ENCODE peak calls at places on chromosomes 1 and 21, in five cellular contexts. One of them, this sample, is unnamed.

GRCh38 chr1:31640964-31641363 is 3.7 kb downstream of the PEF1 start:
- DNase-seq in right atrium auricular region: no peak
- DNase-seq in GM20000: no peak
- DNase-seq in hepatocyte: no peak
- DNase-seq in AG10803: no peak
- DNase-seq in this sample: no peak

GRCh38 chr1:187261637-187262036 is 432.9 kb downstream of the PLA2G4A start:
- DNase-seq in right atrium auricular region: no peak
- DNase-seq in GM20000: no peak
- DNase-seq in hepatocyte: no peak
- DNase-seq in AG10803: no peak
- DNase-seq in this sample: no peak

GRCh38 chr1:5637171-5637570 is 355.1 kb downstream of the NPHP4 start:
- DNase-seq in right atrium auricular region: no peak
- DNase-seq in GM20000: no peak
- DNase-seq in hepatocyte: no peak
- DNase-seq in AG10803: no peak
- DNase-seq in this sample: peak; percentile 26

GRCh38 chr1:35316264-35316663 is 47.8 kb downstream of the ZMYM4 start:
- DNase-seq in right atrium auricular region: no peak
- DNase-seq in GM20000: no peak
- DNase-seq in hepatocyte: no peak
- DNase-seq in AG10803: peak; percentile 8
- DNase-seq in this sample: no peak

GRCh38 chr1:56061824-56062223 is 517.5 kb downstream of the PLPP3 start:
- DNase-seq in right atrium auricular region: no peak
- DNase-seq in GM20000: no peak
- DNase-seq in hepatocyte: no peak
- DNase-seq in AG10803: no peak
- DNase-seq in this sample: no peak

GRCh38 chr1:13808729-13809131 is 108.7 kb downstream of the PRDM2 start:
- DNase-seq in right atrium auricular region: no peak
- DNase-seq in GM20000: no peak
- DNase-seq in hepatocyte: no peak
- DNase-seq in AG10803: peak; percentile 59
- DNase-seq in this sample: no peak

GRCh38 chr1:163720294-163720693 is 398.5 kb downstream of the NUF2 start:
- DNase-seq in right atrium auricular region: no peak
- DNase-seq in GM20000: no peak
- DNase-seq in hepatocyte: no peak
- DNase-seq in AG10803: no peak
- DNase-seq in this sample: no peak

GRCh38 chr1:32060914-32061313 is 11.8 kb upstream of the TMEM39B start:
- DNase-seq in right atrium auricular region: no peak
- DNase-seq in GM20000: no peak
- DNase-seq in hepatocyte: no peak
- DNase-seq in AG10803: no peak
- DNase-seq in this sample: no peak

GRCh38 chr21:40788635-40789034 is 58.3 kb downstream of the DSCAM start:
- DNase-seq in right atrium auricular region: no peak
- DNase-seq in GM20000: no peak
- DNase-seq in hepatocyte: no peak
- DNase-seq in AG10803: no peak
- DNase-seq in this sample: no peak

GRCh38 chr1:219088778-219089557 is 84.7 kb upstream of the LYPLAL1 start:
- DNase-seq in right atrium auricular region: peak; percentile 83
- DNase-seq in GM20000: peak; percentile 28
- DNase-seq in hepatocyte: peak; percentile 43
- DNase-seq in AG10803: peak; percentile 93
- DNase-seq in this sample: peak; percentile 80

GRCh38 chr1:1020000-1020404 is at the start of gene AGRN:
- DNase-seq in right atrium auricular region: no peak
- DNase-seq in GM20000: peak; percentile 89
- DNase-seq in hepatocyte: no peak
- DNase-seq in AG10803: no peak
- DNase-seq in this sample: no peak

GRCh38 chr1:103953386-103953785 is 203.7 kb downstream of the AMY1C start:
- DNase-seq in right atrium auricular region: no peak
- DNase-seq in GM20000: no peak
- DNase-seq in hepatocyte: no peak
- DNase-seq in AG10803: no peak
- DNase-seq in this sample: no peak

GRCh38 chr1:223215026-223215425 is 72.0 kb upstream of the TLR5 start:
- DNase-seq in right atrium auricular region: no peak
- DNase-seq in GM20000: no peak
- DNase-seq in hepatocyte: no peak
- DNase-seq in AG10803: no peak
- DNase-seq in this sample: peak; percentile 58

GRCh38 chr1:201714542-201715276 is 114.2 kb upstream of the IPO9 start:
- DNase-seq in right atrium auricular region: peak; percentile 95
- DNase-seq in GM20000: no peak
- DNase-seq in hepatocyte: peak; percentile 93
- DNase-seq in AG10803: peak; percentile 99
- DNase-seq in this sample: peak; percentile 97

GRCh38 chr1:159786465-159786864 is 5.7 kb downstream of the DUSP23 start:
- DNase-seq in right atrium auricular region: no peak
- DNase-seq in GM20000: no peak
- DNase-seq in hepatocyte: no peak
- DNase-seq in AG10803: no peak
- DNase-seq in this sample: no peak

GRCh38 chr1:109547412-109548320 is 749 bp upstream of the GNAI3 start:
- DNase-seq in right atrium auricular region: no peak
- DNase-seq in GM20000: peak; percentile 25
- DNase-seq in hepatocyte: peak; percentile 47
- DNase-seq in AG10803: no peak
- DNase-seq in this sample: no peak

GRCh38 chr1:201495447-201496295 is 11.3 kb downstream of the CSRP1 start:
- DNase-seq in right atrium auricular region: no peak
- DNase-seq in GM20000: no peak
- DNase-seq in hepatocyte: peak; percentile 69
- DNase-seq in AG10803: peak; percentile 73
- DNase-seq in this sample: peak; percentile 94

GRCh38 chr1:45892068-45892785 is 88.8 kb downstream of the MAST2 start:
- DNase-seq in right atrium auricular region: no peak
- DNase-seq in GM20000: no peak
- DNase-seq in hepatocyte: peak; percentile 76
- DNase-seq in AG10803: peak; percentile 82
- DNase-seq in this sample: no peak

GRCh38 chr1:77170687-77171086 is 48.5 kb downstream of the PIGK start:
- DNase-seq in right atrium auricular region: no peak
- DNase-seq in GM20000: no peak
- DNase-seq in hepatocyte: no peak
- DNase-seq in AG10803: peak; percentile 67
- DNase-seq in this sample: no peak

GRCh38 chr1:2239384-2239985 is 11.4 kb downstream of the SKI start:
- DNase-seq in right atrium auricular region: no peak
- DNase-seq in GM20000: no peak
- DNase-seq in hepatocyte: peak; percentile 4
- DNase-seq in AG10803: no peak
- DNase-seq in this sample: peak; percentile 73

GRCh38 chr1:3084726-3085125 is 15.7 kb downstream of the PRDM16 start:
- DNase-seq in right atrium auricular region: no peak
- DNase-seq in GM20000: no peak
- DNase-seq in hepatocyte: no peak
- DNase-seq in AG10803: no peak
- DNase-seq in this sample: no peak

DNA sequence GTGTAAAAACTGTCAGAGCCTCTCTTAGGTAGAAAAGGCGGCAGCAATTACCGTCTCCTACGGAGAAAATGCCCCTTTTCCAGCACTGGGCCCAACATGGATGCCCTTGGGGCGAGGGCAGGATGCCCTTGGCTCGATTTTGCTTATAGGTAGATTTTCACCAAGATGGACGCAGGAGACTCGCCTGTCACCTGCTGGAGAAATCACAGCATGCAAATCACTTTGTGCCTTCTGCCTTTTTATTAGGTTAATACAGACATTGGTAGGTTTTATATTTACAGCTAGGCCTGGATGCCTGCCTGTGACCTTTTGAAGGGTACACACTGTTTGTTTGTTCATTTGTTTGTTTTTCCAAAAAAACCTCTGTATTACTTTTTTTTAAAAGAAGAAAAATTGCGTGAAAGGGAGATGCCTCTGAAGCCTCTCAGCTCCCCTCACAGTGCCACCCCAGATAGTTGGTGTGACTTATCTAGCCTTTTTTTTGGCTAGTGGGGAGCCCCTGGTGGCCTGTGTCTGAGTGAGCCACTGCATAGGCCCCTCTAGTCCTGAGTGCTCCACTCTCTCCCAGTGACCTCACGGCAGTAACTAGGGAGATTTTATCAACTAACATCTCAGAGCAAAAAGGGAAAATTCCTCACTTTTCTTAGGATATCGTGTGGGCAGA is 2.5 kb downstream of the ATP1B1 start:
- DNase-seq in right atrium auricular region: no peak
- DNase-seq in GM20000: peak; percentile 64
- DNase-seq in hepatocyte: peak; percentile 58
- DNase-seq in AG10803: no peak
- DNase-seq in this sample: no peak
- TF ChIP-seq CTCF in right atrium auricular region: peak; percentile 23
- TF ChIP-seq CTCF in GM20000: peak; percentile 32
- TF ChIP-seq CTCF in hepatocyte: peak; percentile 30
- TF ChIP-seq CTCF in AG10803: peak; percentile 19
- TF ChIP-seq CTCF in this sample: no peak

GRCh38 chr1:8814870-8815269 is 2.6 kb downstream of the RERE start:
- DNase-seq in right atrium auricular region: no peak
- DNase-seq in GM20000: no peak
- DNase-seq in hepatocyte: peak; percentile 43
- DNase-seq in AG10803: no peak
- DNase-seq in this sample: no peak
- TF ChIP-seq CTCF in right atrium auricular region: peak; percentile 40
- TF ChIP-seq CTCF in GM20000: no peak
- TF ChIP-seq CTCF in hepatocyte: peak; percentile 30
- TF ChIP-seq CTCF in AG10803: no peak
- TF ChIP-seq CTCF in this sample: no peak

DNA sequence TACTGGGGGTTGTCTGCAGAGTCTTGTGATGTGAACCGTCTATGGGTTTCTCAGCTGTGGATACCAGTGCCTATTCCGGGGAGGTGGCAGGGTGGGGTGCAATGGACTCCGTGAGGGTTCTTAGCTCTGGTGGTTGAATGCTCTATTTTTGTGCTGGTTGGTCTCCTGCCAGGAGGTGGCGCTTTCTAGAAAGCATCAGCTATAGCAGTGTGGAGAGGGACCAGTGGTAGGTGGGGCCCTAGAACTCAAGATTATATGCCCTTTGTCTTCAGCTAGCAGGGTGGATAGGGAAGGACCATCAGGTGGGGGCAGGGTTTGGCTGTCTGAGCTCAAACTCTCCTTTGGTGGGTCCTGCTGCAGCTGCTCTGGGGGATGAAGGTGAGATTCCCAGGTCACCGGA is 127.3 kb upstream of the PLD5 start:
- DNase-seq in right atrium auricular region: no peak
- DNase-seq in GM20000: no peak
- DNase-seq in hepatocyte: peak; percentile 23
- DNase-seq in AG10803: no peak
- DNase-seq in this sample: no peak
- TF ChIP-seq CTCF in right atrium auricular region: no peak
- TF ChIP-seq CTCF in GM20000: peak; percentile 9
- TF ChIP-seq CTCF in hepatocyte: peak; percentile 13
- TF ChIP-seq CTCF in AG10803: no peak
- TF ChIP-seq CTCF in this sample: no peak

GRCh38 chr1:27402349-27402754 is 9.9 kb downstream of the GPR3 start:
- DNase-seq in right atrium auricular region: peak; percentile 88
- DNase-seq in GM20000: no peak
- DNase-seq in hepatocyte: peak; percentile 85
- DNase-seq in AG10803: peak; percentile 82
- DNase-seq in this sample: peak; percentile 91

GRCh38 chr1:27405074-27405473 is 12.7 kb downstream of the GPR3 start:
- DNase-seq in right atrium auricular region: no peak
- DNase-seq in GM20000: no peak
- DNase-seq in hepatocyte: no peak
- DNase-seq in AG10803: peak; percentile 93
- DNase-seq in this sample: no peak

GRCh38 chr1:27403931-27404330 is 11.5 kb downstream of the GPR3 start:
- DNase-seq in right atrium auricular region: no peak
- DNase-seq in GM20000: no peak
- DNase-seq in hepatocyte: no peak
- DNase-seq in AG10803: no peak
- DNase-seq in this sample: no peak

GRCh38 chr1:27400963-27401341 is 8.5 kb downstream of the GPR3 start:
- DNase-seq in right atrium auricular region: no peak
- DNase-seq in GM20000: no peak
- DNase-seq in hepatocyte: no peak
- DNase-seq in AG10803: no peak
- DNase-seq in this sample: no peak

DNA sequence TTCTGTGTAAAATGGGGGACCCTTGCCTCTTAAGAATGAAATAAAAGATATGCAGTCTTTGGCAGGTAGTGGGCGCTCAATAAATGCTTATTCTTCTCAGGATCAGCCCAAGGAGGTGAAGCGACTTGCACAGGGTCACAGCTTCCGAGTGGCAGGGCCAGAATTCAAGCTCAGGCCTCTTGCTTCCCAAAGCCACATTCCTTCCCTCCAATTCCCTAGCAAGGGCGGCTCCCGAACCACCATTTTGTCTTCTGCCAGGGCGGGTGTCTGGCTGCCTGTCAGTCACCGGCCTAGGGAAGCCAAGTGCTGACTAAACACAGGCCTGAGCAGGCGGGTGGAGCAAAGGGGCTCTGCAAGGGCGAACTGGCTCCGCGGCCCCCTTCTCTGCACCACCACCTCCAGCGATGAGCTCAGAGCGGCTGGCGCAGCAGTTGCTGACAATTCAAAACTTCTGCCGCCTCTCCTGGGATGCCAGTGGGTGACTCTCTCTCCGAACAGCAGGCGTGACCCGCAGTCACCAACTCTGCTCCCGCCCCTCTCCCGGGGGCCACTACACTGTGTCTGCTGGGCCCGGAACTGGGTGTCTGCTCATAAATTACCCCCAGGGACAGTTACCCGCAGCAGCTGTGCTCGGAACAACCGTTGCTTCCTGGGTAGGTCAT is 10.8 kb downstream of the GPR3 start:
- DNase-seq in right atrium auricular region: peak; percentile 90
- DNase-seq in GM20000: peak; percentile 52
- DNase-seq in hepatocyte: peak; percentile 56
- DNase-seq in AG10803: peak; percentile 72
- DNase-seq in this sample: no peak
- TF ChIP-seq CTCF in right atrium auricular region: no peak
- TF ChIP-seq CTCF in GM20000: peak; percentile 21
- TF ChIP-seq CTCF in hepatocyte: peak; percentile 31
- TF ChIP-seq CTCF in AG10803: peak; percentile 39
- TF ChIP-seq CTCF in this sample: no peak

This sample was measured in coronary artery.